ENCODE peak calls at places on chromosomes 5 and 9, in five cellular contexts. R is suprapubic skin, J is lung microvascular endothelial cell, F is lower lobe of right lung, O is NCI-H1092 treated with DMSO at 0.1 percent for 48 hours. U is an unnamed sample.

GRCh38 chr9:88748566-88749238 is 213.7 kb downstream of the NXNL2 start:
- DNase-seq in J (no peak), O (no peak), R (no peak), F (no peak), U (no peak)

GRCh38 chr9:69746859-69747560 is 12.8 kb downstream of the PTAR1 start:
- DNase-seq in R (no peak), J (no peak), O (peak), F (no peak), U (peak)

GRCh38 chr9:78856144-78856543 is 559.2 kb downstream of the PSAT1 start:
- DNase-seq in F (no peak), R (no peak), O (no peak), J (peak), U (no peak)

GRCh38 chr9:87610200-87611155 is 112.8 kb downstream of the DAPK1 start:
- DNase-seq in R (no peak), O (no peak), F (no peak), J (no peak), U (no peak)

GRCh38 chr9:21357479-21358290 is 7.0 kb upstream of the IFNA6 start:
- DNase-seq in O (no peak), J (no peak), R (no peak), F (no peak), U (no peak)

GRCh38 chr9:36207016-36207415 is 16.3 kb downstream of the CLTA start:
- DNase-seq in J (peak), O (no peak), R (no peak), F (no peak), U (no peak)

GRCh38 chr5:15034379-15034778 is 162.8 kb upstream of the ANKH start:
- DNase-seq in J (no peak), R (no peak), O (no peak), F (no peak), U (no peak)

GRCh38 chr9:16869140-16869903 is 1.1 kb downstream of the BNC2 start:
- DNase-seq in R (no peak), J (no peak), O (peak), F (no peak), U (no peak)

GRCh38 chr5:159156839-159157238 is 52.5 kb downstream of the RNF145 start:
- DNase-seq in R (no peak), J (peak), O (peak), F (no peak), U (peak)

GRCh38 chr9:134651226-134651905 is 9.8 kb downstream of the COL5A1 start:
- DNase-seq in J (no peak), O (no peak), F (no peak), R (no peak), U (no peak)

GRCh38 chr9:16996901-16997491 is 126.5 kb upstream of the BNC2 start:
- DNase-seq in R (no peak), J (no peak), F (no peak), O (no peak), U (no peak)

GRCh38 chr5:154940375-154940771 is 500 bp upstream of the MRPL22 start:
- DNase-seq in J (no peak), F (no peak), R (no peak), O (no peak), U (no peak)